ENCODE peak calls at places on chromosomes 1 and 21, in ten cellular contexts. V is esophagus squamous epithelium, I is mesendoderm, Z is iris pigment epithelial cell, G is ascending aorta, R is COR-L47, U is D341Med, D is erythroblast, L is WERI-Rb-1, S is AG08396. T is an unnamed sample.

GRCh38 chr1:39876136-39876535 is 7.2 kb downstream of the TRIT1 start:
- DNase-seq in V (no peak), I (no peak), Z (no peak), G (no peak), R (no peak), U (no peak), D (no peak), L (no peak), S (no peak), T (no peak)

GRCh38 chr1:209435654-209436566 is 147.6 kb upstream of the CAMK1G start:
- DNase-seq in V (no peak), I (peak), Z (peak), G (no peak), R (peak), U (peak), D (peak), L (peak), S (peak), T (peak)

GRCh38 chr1:3222042-3222692 is 153.2 kb downstream of the PRDM16 start:
- DNase-seq in V (no peak), I (peak), Z (no peak), G (no peak), R (peak), U (no peak), D (no peak), L (no peak), S (no peak), T (peak)

GRCh38 chr1:206511362-206512064 is 4.2 kb downstream of the RASSF5 start:
- DNase-seq in V (no peak), I (peak), Z (no peak), G (no peak), R (no peak), U (no peak), D (no peak), L (no peak), S (no peak), T (peak)

GRCh38 chr21:43809853-43810504 is 20.6 kb downstream of the RRP1 start:
- DNase-seq in V (no peak), I (no peak), Z (no peak), G (no peak), R (no peak), U (no peak), D (no peak), L (no peak), S (no peak), T (no peak)

GRCh38 chr1:160030657-160031367 is 978 bp downstream of the PIGM start:
- DNase-seq in V (no peak), I (no peak), Z (no peak), G (no peak), R (no peak), U (no peak), D (peak), L (no peak), S (no peak), T (peak)

GRCh38 chr1:201739492-201740085 is 89.4 kb upstream of the IPO9 start:
- DNase-seq in V (no peak), I (peak), Z (peak), G (peak), R (no peak), U (peak), D (no peak), L (no peak), S (no peak), T (peak)

GRCh38 chr1:100736324-100736723 is 16.8 kb downstream of the VCAM1 start:
- DNase-seq in V (no peak), I (no peak), Z (peak), G (no peak), R (peak), U (no peak), D (no peak), L (no peak), S (no peak), T (no peak)

GRCh38 chr1:231734417-231734816 is 107.8 kb downstream of the DISC1 start:
- DNase-seq in V (no peak), I (no peak), Z (no peak), G (no peak), R (no peak), U (no peak), D (no peak), L (no peak), S (no peak), T (no peak)

GRCh38 chr1:111290640-111291039 is at the start of gene CHIA:
- DNase-seq in V (no peak), I (no peak), Z (peak), G (no peak), R (peak), U (no peak), D (no peak), L (no peak), S (no peak), T (no peak)

GRCh38 chr1:230170153-230170547 is 103.1 kb downstream of the GALNT2 start:
- DNase-seq in V (no peak), I (no peak), Z (no peak), G (no peak), R (no peak), U (no peak), D (no peak), L (no peak), S (no peak), T (no peak)

GRCh38 chr21:44727321-44727720 is 15.9 kb upstream of the TSPEAR start:
- DNase-seq in V (no peak), I (no peak), Z (no peak), G (no peak), R (no peak), U (no peak), D (no peak), L (no peak), S (no peak), T (no peak)

GRCh38 chr1:25522240-25522639 is 21.2 kb upstream of the LDLRAP1 start:
- DNase-seq in V (no peak), I (no peak), Z (no peak), G (no peak), R (no peak), U (no peak), D (no peak), L (no peak), S (no peak), T (peak)

GRCh38 chr1:4517559-4517958 is 136.8 kb upstream of the AJAP1 start:
- DNase-seq in V (no peak), I (no peak), Z (no peak), G (no peak), R (no peak), U (no peak), D (no peak), L (peak), S (no peak), T (peak)

GRCh38 chr21:46001821-46002681 is 20.5 kb downstream of the COL6A1 start:
- DNase-seq in V (no peak), I (no peak), Z (no peak), G (no peak), R (no peak), U (no peak), D (no peak), L (no peak), S (no peak), T (no peak)

GRCh38 chr1:157803851-157804250 is 16.1 kb downstream of the FCRL1 start:
- DNase-seq in V (no peak), I (no peak), Z (no peak), G (no peak), R (no peak), U (no peak), D (no peak), L (no peak), S (no peak), T (no peak)

GRCh38 chr21:16124397-16125130 is 394.8 kb downstream of the USP25 start:
- DNase-seq in V (no peak), I (no peak), Z (peak), G (no peak), R (no peak), U (no peak), D (no peak), L (no peak), S (peak), T (peak)

GRCh38 chr1:108597041-108597440 is 37.1 kb downstream of the EEIG2 start:
- DNase-seq in V (no peak), I (no peak), Z (no peak), G (no peak), R (no peak), U (no peak), D (no peak), L (no peak), S (no peak), T (no peak)

GRCh38 chr1:32798679-32799416 is 18.3 kb downstream of the YARS1 start:
- DNase-seq in V (no peak), I (peak), Z (no peak), G (no peak), R (no peak), U (no peak), D (no peak), L (no peak), S (no peak), T (no peak)

T was measured in left kidney.